ENCODE peak calls at places on chromosome 14, in eight cellular contexts. U is uterus, S is mucosa of descending colon, W is neural crest cell, O is MCF 10A, E is HFFc6, G is activated B cell treated with CpG ODN at 0.5 μM for 24 hours, T is heart right ventricle. M is an unnamed sample.

GRCh38 chr14:67650694-67651093 is 23.7 kb downstream of the VTI1B start:
- DNase-seq in O (peak), U (no peak), G (no peak), S (no peak), T (no peak), E (peak), W (no peak), M (no peak)

GRCh38 chr14:87522575-87522974 is 470.4 kb downstream of the GALC start:
- DNase-seq in G (no peak), O (peak), W (no peak), E (no peak), S (no peak), T (no peak), U (no peak), M (no peak)

GRCh38 chr14:87996276-87996592 is 3.3 kb upstream of the GALC start:
- DNase-seq in U (no peak), E (no peak), G (no peak), T (no peak), W (no peak), O (no peak), S (no peak), M (no peak)

GRCh38 chr14:24426912-24427536 is 2.4 kb downstream of the CBLN3 start:
- DNase-seq in O (no peak), S (peak), T (no peak), U (peak), W (no peak), E (no peak), G (no peak), M (no peak)

GRCh38 chr14:44652640-44653039 is 145.6 kb upstream of the FSCB start:
- DNase-seq in T (no peak), G (no peak), S (no peak), E (no peak), U (no peak), O (no peak), W (no peak), M (no peak)

GRCh38 chr14:71739273-71739990 is 192.8 kb upstream of the RGS6 start:
- DNase-seq in U (no peak), G (no peak), E (no peak), T (no peak), O (peak), S (no peak), W (no peak), M (no peak)

GRCh38 chr14:58815046-58815701 is 177.4 kb downstream of the DACT1 start:
- DNase-seq in G (no peak), E (peak), T (no peak), U (no peak), O (no peak), W (no peak), S (no peak), M (no peak)

GRCh38 chr14:25178255-25178654 is 128.3 kb upstream of the STXBP6 start:
- DNase-seq in O (no peak), T (no peak), W (no peak), U (no peak), E (no peak), S (no peak), G (no peak), M (no peak)

GRCh38 chr14:63039800-63040380 is 5.4 kb downstream of the KCNH5 start:
- DNase-seq in W (no peak), G (no peak), T (no peak), S (no peak), O (peak), U (no peak), E (peak), M (no peak)

GRCh38 chr14:70831382-70831781 is 22.1 kb upstream of the MAP3K9 start:
- DNase-seq in S (no peak), W (no peak), O (no peak), U (no peak), T (no peak), E (no peak), G (no peak), M (no peak)

GRCh38 chr14:33949051-33950037 is 1.5 kb downstream of the EGLN3 start:
- DNase-seq in G (no peak), T (no peak), O (no peak), U (no peak), W (no peak), E (no peak), S (no peak), M (no peak)

GRCh38 chr14:36820111-36820709 is 158.6 kb downstream of the PAX9 start:
- DNase-seq in S (no peak), U (no peak), W (no peak), E (no peak), T (no peak), G (no peak), O (peak), M (no peak)

GRCh38 chr14:41302776-41303175 is 303.9 kb upstream of the LRFN5 start:
- DNase-seq in W (no peak), O (no peak), G (no peak), E (no peak), S (no peak), U (no peak), T (no peak), M (no peak)

GRCh38 chr14:101223561-101224162 is 320.1 kb upstream of the RTL1 start:
- DNase-seq in W (no peak), S (no peak), T (no peak), E (no peak), G (no peak), O (no peak), U (no peak), M (no peak)

GRCh38 chr14:90758959-90759358 is 57.3 kb downstream of the TTC7B start:
- DNase-seq in O (no peak), S (peak), T (peak), G (no peak), W (no peak), U (peak), E (no peak), M (no peak)

GRCh38 chr14:26766726-26767125 is 168.9 kb upstream of the NOVA1 start:
- DNase-seq in T (no peak), E (no peak), U (no peak), O (no peak), S (no peak), W (no peak), G (no peak), M (no peak)

GRCh38 chr14:24818054-24818822 is 184.2 kb upstream of the GZMB start:
- DNase-seq in T (no peak), W (no peak), U (no peak), E (peak), O (no peak), G (no peak), S (no peak), M (peak)

GRCh38 chr14:101029668-101030290 is 126.3 kb upstream of the RTL1 start:
- DNase-seq in G (no peak), E (no peak), U (no peak), O (no peak), W (no peak), T (no peak), S (no peak), M (no peak)

GRCh38 chr14:99177046-99177655 is 94.8 kb downstream of the BCL11B start:
- DNase-seq in S (no peak), U (no peak), O (no peak), W (no peak), G (no peak), T (no peak), E (no peak), M (no peak)

GRCh38 chr14:95507174-95507573 is 9.3 kb downstream of the SYNE3 start:
- DNase-seq in O (peak), W (no peak), T (peak), G (no peak), U (peak), E (peak), S (no peak), M (peak)

GRCh38 chr14:100275214-100275613 is 31.0 kb downstream of the SLC25A29 start:
- DNase-seq in O (no peak), E (no peak), G (no peak), T (no peak), W (no peak), S (no peak), U (no peak), M (no peak)

GRCh38 chr14:21136024-21136423 is 19.8 kb downstream of the OR5AU1 start:
- DNase-seq in O (peak), E (no peak), G (no peak), U (no peak), S (no peak), W (no peak), T (no peak), M (no peak)

GRCh38 chr14:58099682-58100081 is 52.3 kb downstream of the ARMH4 start:
- DNase-seq in S (no peak), U (no peak), T (no peak), W (no peak), G (no peak), E (no peak), O (no peak), M (no peak)

GRCh38 chr14:64074961-64075619 is 219.1 kb downstream of the ESR2 start:
- DNase-seq in E (peak), T (no peak), G (no peak), O (peak), U (no peak), W (no peak), S (no peak), M (no peak)

GRCh38 chr14:66074546-66074945 is 411.6 kb upstream of the CCDC196 start:
- DNase-seq in U (no peak), E (no peak), O (no peak), G (no peak), W (no peak), T (no peak), S (no peak), M (no peak)

GRCh38 chr14:88941414-88941813 is 117.0 kb downstream of the TTC8 start:
- DNase-seq in T (no peak), S (no peak), O (no peak), U (no peak), E (no peak), W (no peak), G (no peak), M (no peak)

GRCh38 chr14:69928111-69928523 is 48.9 kb downstream of the SMOC1 start:
- DNase-seq in O (peak), W (no peak), U (no peak), S (no peak), G (no peak), T (no peak), E (no peak), M (no peak)

GRCh38 chr14:68718033-68718725 is 74.7 kb downstream of the ZFP36L1 start:
- DNase-seq in O (peak), G (no peak), S (no peak), E (no peak), W (no peak), U (no peak), T (no peak), M (no peak)
- TF ChIP-seq CTCF in O (peak), G (no peak), S (no peak), E (peak), W (peak), U (no peak), T (no peak), M (peak)

DNA sequence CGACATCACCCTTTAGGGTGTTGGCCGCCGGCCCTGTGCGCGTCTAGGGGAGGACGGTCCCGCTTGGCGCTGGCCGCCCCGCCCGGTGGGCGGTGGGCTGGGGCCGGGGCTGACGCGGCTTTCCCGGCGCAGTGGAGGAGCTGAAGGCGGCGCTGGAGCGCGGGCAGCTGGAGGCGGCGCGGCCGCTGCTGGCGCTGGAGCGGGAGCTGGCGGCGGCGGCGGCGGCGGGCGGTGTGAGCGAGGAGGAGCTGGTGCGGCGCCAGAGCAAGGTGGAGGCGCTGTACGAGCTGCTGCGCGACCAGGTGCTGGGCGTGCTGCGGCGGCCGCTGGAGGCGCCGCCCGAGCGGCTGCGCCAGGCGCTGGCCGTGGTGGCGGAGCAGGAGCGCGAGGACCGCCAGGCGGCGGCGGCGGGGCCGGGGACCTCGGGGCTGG is 3.6 kb downstream of the TNFAIP2 start:
- DNase-seq in G (no peak), W (peak), S (peak), O (peak), E (no peak), T (peak), U (peak), M (no peak)
- TF ChIP-seq CTCF in G (no peak), W (peak), S (peak), O (peak), E (no peak), T (peak), U (peak), M (no peak)

GRCh38 chr14:55973285-55973800 is 144.9 kb upstream of the PELI2 start:
- DNase-seq in U (no peak), W (no peak), E (no peak), S (no peak), T (no peak), G (no peak), O (no peak), M (no peak)
- TF ChIP-seq CTCF in U (no peak), W (no peak), E (no peak), S (no peak), T (no peak), G (no peak), O (no peak), M (no peak)

GRCh38 chr14:85412756-85413155 is 117.2 kb upstream of the FLRT2 start:
- DNase-seq in E (no peak), G (no peak), U (no peak), O (no peak), S (no peak), W (no peak), T (no peak), M (no peak)

GRCh38 chr14:85416771-85417170 is 113.2 kb upstream of the FLRT2 start:
- DNase-seq in U (no peak), T (no peak), O (peak), W (no peak), E (peak), S (no peak), G (no peak), M (peak)

GRCh38 chr14:85414142-85414541 is 115.8 kb upstream of the FLRT2 start:
- DNase-seq in T (no peak), E (no peak), W (no peak), S (no peak), G (no peak), O (no peak), U (no peak), M (no peak)

GRCh38 chr14:85417396-85417795 is 112.5 kb upstream of the FLRT2 start:
- DNase-seq in U (no peak), O (no peak), W (no peak), T (no peak), S (no peak), E (no peak), G (no peak), M (no peak)

DNA sequence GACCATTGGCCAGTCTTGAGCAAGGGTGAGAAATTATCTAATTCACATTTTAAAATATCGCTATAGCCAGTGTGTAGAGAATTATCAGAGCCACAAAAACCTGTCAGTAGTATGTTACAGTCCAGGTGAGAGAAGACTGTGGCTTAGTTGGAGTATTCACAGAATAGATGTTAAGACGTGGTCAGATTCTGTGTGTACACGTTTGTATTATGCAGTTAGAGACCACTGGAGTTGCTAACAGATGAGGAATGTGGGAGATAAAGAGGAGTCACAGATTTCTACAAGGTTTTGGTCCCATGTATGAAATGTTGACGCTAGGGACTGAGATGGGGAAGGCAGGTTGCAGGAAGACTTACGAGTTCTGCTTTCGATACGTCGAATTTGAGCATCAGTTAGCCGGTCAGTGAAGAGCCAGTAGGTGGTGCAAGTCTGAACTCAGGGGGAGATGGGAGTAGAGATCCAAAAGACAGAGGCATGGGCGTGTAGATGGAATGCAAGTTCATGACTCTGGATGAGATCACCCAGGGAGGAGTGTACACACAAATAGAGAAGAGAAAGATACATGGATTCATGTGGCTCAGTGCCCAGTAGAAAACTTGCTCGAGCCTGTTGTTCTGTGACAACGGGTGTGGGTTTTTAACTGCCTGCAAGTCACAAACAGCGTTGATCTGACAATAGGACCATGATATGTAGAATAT is 114.8 kb upstream of the FLRT2 start:
- DNase-seq in G (no peak), W (no peak), E (peak), T (no peak), O (peak), S (no peak), U (peak), M (peak)
- TF ChIP-seq CTCF in G (no peak), W (no peak), E (peak), T (peak), O (peak), S (no peak), U (peak), M (peak)

GRCh38 chr14:54026671-54027070 is 70.0 kb upstream of the BMP4 start:
- DNase-seq in O (no peak), E (no peak), G (no peak), U (no peak), T (no peak), S (no peak), W (no peak), M (no peak)

GRCh38 chr14:54023027-54023426 is 66.4 kb upstream of the BMP4 start:
- DNase-seq in U (no peak), S (no peak), W (no peak), T (no peak), E (no peak), G (no peak), O (no peak), M (no peak)

DNA sequence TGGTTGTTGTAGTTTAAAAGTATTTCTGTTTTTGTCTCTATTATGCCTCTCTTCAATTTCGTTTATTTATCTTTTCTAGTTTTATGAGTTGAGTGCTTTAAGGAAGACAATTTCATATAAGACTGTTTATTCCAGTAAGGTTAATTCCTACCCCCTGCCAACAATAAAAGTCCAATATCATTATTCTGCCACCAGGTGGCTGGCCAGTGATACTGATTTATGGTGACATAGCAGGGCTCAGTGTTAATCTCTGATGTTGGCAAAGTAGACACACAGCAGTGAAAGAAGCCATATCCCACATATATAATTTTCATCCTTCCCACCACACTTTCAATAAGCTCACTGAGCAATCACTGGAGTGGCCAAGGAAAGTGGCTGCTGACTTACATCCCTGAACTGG is 69.0 kb upstream of the BMP4 start:
- DNase-seq in O (peak), U (no peak), S (no peak), G (no peak), E (peak), W (no peak), T (no peak), M (no peak)
- TF ChIP-seq CTCF in O (peak), U (no peak), S (no peak), G (no peak), E (peak), W (peak), T (peak), M (peak)

DNA sequence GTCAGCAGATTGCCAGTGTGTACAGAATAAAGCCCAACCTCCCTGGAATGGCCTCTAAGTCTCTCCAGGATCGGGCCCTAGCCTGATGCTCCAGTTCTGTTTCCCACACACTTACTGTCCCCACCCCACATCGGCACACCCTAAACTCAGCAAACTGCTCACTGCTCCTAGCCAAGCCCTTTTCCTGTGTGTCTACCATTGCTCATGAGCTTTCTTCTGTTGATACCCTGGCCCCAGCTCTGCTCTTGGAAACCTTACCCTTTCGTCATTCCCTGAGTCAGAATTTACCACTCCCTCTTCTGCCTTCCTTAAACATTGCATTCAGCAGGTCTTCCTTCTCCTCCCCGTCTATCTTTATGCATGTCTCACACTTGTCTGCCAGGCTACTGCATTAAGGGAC is 158.9 kb downstream of the TMX1 start:
- DNase-seq in W (no peak), E (peak), T (no peak), G (no peak), O (peak), S (no peak), U (no peak), M (peak)
- TF ChIP-seq CTCF in W (no peak), E (peak), T (no peak), G (no peak), O (peak), S (no peak), U (no peak), M (no peak)